ENCODE peak calls at places on chromosomes 1 and 21, in seven cellular contexts. O, C, W, S, G, N and P are unnamed samples.

GRCh38 chr1:211378844-211379243 is 52.2 kb downstream of the TRAF5 start:
- DNase-seq in O (no peak), C (peak; percentile 63), W (no peak), S (no peak), G (no peak), N (no peak), P (no peak)

GRCh38 chr1:27153549-27153886 is 1.4 kb downstream of the SLC9A1 start:
- DNase-seq in O (no peak), C (no peak), W (no peak), S (no peak), G (no peak), N (no peak), P (no peak)

GRCh38 chr1:162335126-162335525 is 41.5 kb downstream of the SPATA46 start:
- DNase-seq in O (no peak), C (no peak), W (peak; percentile 54), S (no peak), G (no peak), N (no peak), P (no peak)

GRCh38 chr1:245298781-245299180 is 144.0 kb downstream of the KIF26B start:
- DNase-seq in O (no peak), C (no peak), W (no peak), S (no peak), G (no peak), N (no peak), P (peak; percentile 52)

GRCh38 chr1:69129538-69129937 is 438.2 kb upstream of the LRRC7 start:
- DNase-seq in O (no peak), C (no peak), W (no peak), S (no peak), G (no peak), N (no peak), P (no peak)

GRCh38 chr1:160096491-160097116 is 1.8 kb downstream of the IGSF8 start:
- DNase-seq in O (no peak), C (peak; percentile 77), W (no peak), S (peak; percentile 55), G (no peak), N (peak; percentile 56), P (no peak)

GRCh38 chr1:3380465-3380864 is 74.0 kb upstream of the ARHGEF16 start:
- DNase-seq in O (no peak), C (no peak), W (no peak), S (no peak), G (no peak), N (no peak), P (no peak)

GRCh38 chr1:35640380-35641232 is 720 bp downstream of the PSMB2 start:
- DNase-seq in O (no peak), C (peak; percentile 10), W (no peak), S (no peak), G (no peak), N (no peak), P (no peak)

GRCh38 chr21:36166705-36167104 is 10.1 kb downstream of the DOP1B start:
- DNase-seq in O (no peak), C (no peak), W (no peak), S (no peak), G (no peak), N (no peak), P (no peak)

GRCh38 chr1:207711285-207711684 is 40.6 kb upstream of the CD46 start:
- DNase-seq in O (no peak), C (peak; percentile 69), W (no peak), S (no peak), G (no peak), N (no peak), P (no peak)

GRCh38 chr1:214861615-214862014 is 220.9 kb upstream of the KCNK2 start:
- DNase-seq in O (no peak), C (peak; percentile 49), W (no peak), S (no peak), G (no peak), N (no peak), P (no peak)

GRCh38 chr21:27688773-27689172 is 721.9 kb upstream of the ADAMTS5 start:
- DNase-seq in O (no peak), C (no peak), W (no peak), S (no peak), G (no peak), N (no peak), P (no peak)

DNA sequence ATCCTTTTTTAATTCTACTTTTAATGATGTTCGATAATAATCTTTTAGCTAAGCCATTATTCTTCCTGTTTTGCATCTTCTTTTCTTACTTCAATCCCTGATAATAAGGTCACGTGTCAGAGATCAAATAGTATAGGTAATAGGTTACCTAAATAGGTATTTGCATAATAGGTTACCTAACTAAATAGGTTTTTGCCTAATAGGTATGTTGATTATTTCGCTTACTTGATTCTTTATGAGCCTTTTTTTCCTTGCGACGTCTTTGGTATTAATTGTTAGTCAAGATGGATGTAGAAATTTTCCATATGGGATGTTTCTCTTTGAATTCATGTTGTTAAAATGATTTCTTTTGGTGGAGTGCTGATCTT is 2.5 kb downstream of the GGPS1 start:
- DNase-seq in O (no peak), C (no peak), W (no peak), S (no peak), G (no peak), N (no peak), P (no peak)
- H3K36me3 ChIP-seq in O (peaks cover 6% of the 10 kb centered on the region), C (no peaks in the 10 kb centered on the region), W (no peaks in the 10 kb centered on the region), S (no peaks in the 10 kb centered on the region), G (peaks cover 13% of the 10 kb centered on the region), N (peaks cover 4% of the 10 kb centered on the region), P (peaks cover 3% of the 10 kb centered on the region)

DNA sequence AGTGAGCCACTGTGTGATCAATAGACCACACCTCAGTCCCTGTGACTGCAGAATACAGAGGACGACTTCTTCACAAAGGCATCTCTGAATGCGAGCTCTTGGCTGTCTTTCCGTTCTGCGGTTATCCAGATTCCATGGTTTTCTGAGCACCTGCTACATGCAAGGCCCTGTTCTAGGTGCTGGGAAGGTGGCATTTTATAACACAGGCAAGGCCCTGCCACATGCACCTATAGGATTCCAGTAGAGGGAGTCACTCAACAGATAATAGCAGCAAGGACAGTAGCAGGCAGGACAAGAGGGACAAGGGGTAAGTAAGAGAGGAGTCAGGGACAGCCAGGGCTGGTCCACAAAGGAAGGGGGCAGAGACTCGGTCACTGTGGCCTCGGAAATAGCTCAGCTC is 9.0 kb downstream of the URB1 start:
- DNase-seq in O (no peak), C (peak; percentile 37), W (no peak), S (no peak), G (no peak), N (no peak), P (no peak)
- H3K36me3 ChIP-seq in O (peaks cover 13% of the 10 kb centered on the region), C (peaks cover 58% of the 10 kb centered on the region), W (peaks cover 11% of the 10 kb centered on the region), S (peaks cover 11% of the 10 kb centered on the region), G (peaks cover 63% of the 10 kb centered on the region), N (peaks cover 48% of the 10 kb centered on the region), P (peaks cover 38% of the 10 kb centered on the region)

GRCh38 chr1:155925506-155925905 is 8.7 kb downstream of the KHDC4 start:
- DNase-seq in O (no peak), C (no peak), W (no peak), S (no peak), G (no peak), N (no peak), P (no peak)
- H3K36me3 ChIP-seq in O (peaks cover 79% of the 10 kb centered on the region), C (peaks cover 78% of the 10 kb centered on the region), W (peaks cover 96% of the 10 kb centered on the region), S (peaks cover 25% of the 10 kb centered on the region), G (peaks cover 99% of the 10 kb centered on the region), N (peaks cover 96% of the 10 kb centered on the region), P (peaks cover 91% of the 10 kb centered on the region)

GRCh38 chr1:156266051-156266450 is 16.6 kb downstream of the SMG5 start:
- DNase-seq in O (no peak), C (no peak), W (no peak), S (no peak), G (no peak), N (no peak), P (no peak)

GRCh38 chr1:156263288-156263655 is 15.4 kb upstream of the PAQR6 start:
- DNase-seq in O (no peak), C (no peak), W (no peak), S (no peak), G (no peak), N (no peak), P (no peak)

GRCh38 chr1:156259805-156260204 is 11.9 kb upstream of the PAQR6 start:
- DNase-seq in O (no peak), C (no peak), W (no peak), S (no peak), G (no peak), N (no peak), P (no peak)

GRCh38 chr1:156260896-156261295 is 13.0 kb upstream of the PAQR6 start:
- DNase-seq in O (no peak), C (no peak), W (no peak), S (no peak), G (no peak), N (no peak), P (peak; percentile 88)

DNA sequence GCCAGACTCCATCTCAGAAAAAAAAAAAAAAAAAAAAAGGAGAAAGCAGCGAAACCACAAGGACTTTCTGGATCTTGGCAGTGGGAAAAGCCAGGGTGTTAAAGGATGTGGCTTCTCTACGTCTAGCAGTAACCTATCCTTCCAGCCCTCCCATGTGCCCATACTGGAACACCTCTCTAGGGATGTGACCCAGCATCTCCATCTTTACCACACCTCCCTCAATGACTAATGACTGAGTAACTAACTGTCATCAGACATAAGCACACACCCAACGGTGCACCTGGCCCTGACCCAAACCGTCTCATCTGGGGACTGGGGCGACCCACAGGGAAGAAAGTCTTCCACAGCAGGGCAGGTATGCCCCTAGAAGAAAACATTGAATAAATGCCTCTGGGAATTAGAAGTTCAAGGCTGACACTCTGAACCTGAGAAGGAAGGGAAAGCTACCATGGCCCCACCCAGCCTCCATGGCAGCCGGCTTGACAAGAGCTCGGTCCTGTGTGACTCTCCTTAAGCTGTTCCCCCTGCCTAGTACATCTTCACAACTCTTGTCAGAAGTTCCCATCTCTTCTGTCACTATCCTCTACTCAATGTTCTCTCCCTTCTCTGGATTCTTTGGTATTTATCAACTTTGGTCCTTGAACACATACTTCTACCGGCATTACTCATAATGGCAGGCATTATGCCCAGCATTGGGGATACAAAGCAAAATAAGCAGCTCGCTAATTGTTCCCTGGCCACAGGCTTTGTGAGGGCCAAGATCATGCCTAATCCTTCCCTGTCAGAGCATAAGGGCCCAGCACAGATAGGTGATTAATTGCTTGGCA is 14.8 kb upstream of the PAQR6 start:
- DNase-seq in O (no peak), C (peak; percentile 98), W (no peak), S (no peak), G (no peak), N (no peak), P (no peak)
- H3K36me3 ChIP-seq in O (peaks cover 71% of the 10 kb centered on the region), C (peaks cover 77% of the 10 kb centered on the region), W (peaks cover 51% of the 10 kb centered on the region), S (peaks cover 25% of the 10 kb centered on the region), G (peaks cover 96% of the 10 kb centered on the region), N (peaks cover 91% of the 10 kb centered on the region), P (peaks cover 84% of the 10 kb centered on the region)

GRCh38 chr1:180043785-180044184 is 89.2 kb downstream of the CEP350 start:
- DNase-seq in O (no peak), C (no peak), W (no peak), S (no peak), G (no peak), N (no peak), P (no peak)
- H3K36me3 ChIP-seq in O (peaks cover 57% of the 10 kb centered on the region), C (no peaks in the 10 kb centered on the region), W (peaks cover 55% of the 10 kb centered on the region), S (peaks cover 6% of the 10 kb centered on the region), G (peaks cover 80% of the 10 kb centered on the region), N (peaks cover 46% of the 10 kb centered on the region), P (peaks cover 58% of the 10 kb centered on the region)

GRCh38 chr1:173937062-173937461 is 19.9 kb upstream of the SERPINC1 start:
- DNase-seq in O (no peak), C (no peak), W (no peak), S (no peak), G (no peak), N (no peak), P (no peak)

GRCh38 chr1:173934440-173934839 is 17.3 kb upstream of the SERPINC1 start:
- DNase-seq in O (no peak), C (no peak), W (no peak), S (no peak), G (no peak), N (no peak), P (no peak)
- H3K36me3 ChIP-seq in O (peaks cover 62% of the 10 kb centered on the region), C (peaks cover 6% of the 10 kb centered on the region), W (peaks cover 34% of the 10 kb centered on the region), S (no peaks in the 10 kb centered on the region), G (peaks cover 70% of the 10 kb centered on the region), N (peaks cover 20% of the 10 kb centered on the region), P (peaks cover 42% of the 10 kb centered on the region)